ENCODE peak calls at places on chromosomes 5 and 9, in six cellular contexts. H is transverse colon, Z is stomach, D is GM12878, N is upper lobe of left lung, Q is ovary. T is an unnamed sample. For H3K36me3, the result is how much of the 10 kb centered on the place peaks cover.

GRCh38 chr9:97958812-97959511 is 21.0 kb upstream of the HEMGN start:
- DNase-seq in H (no peak), Z (no peak), D (no peak), N (no peak), Q (no peak), T (no peak)

GRCh38 chr5:146399446-146399845 is 47.7 kb upstream of the TCERG1 start:
- DNase-seq in H (no peak), Z (no peak), D (no peak), N (no peak), Q (no peak), T (no peak)

GRCh38 chr9:122200960-122201635 is 27.7 kb downstream of the LHX6 start:
- DNase-seq in H (no peak), Z (peak), D (no peak), N (no peak), Q (no peak), T (no peak)

GRCh38 chr5:135073771-135074345 is 39.8 kb upstream of the PITX1 start:
- DNase-seq in H (no peak), Z (peak), D (no peak), N (no peak), Q (no peak), T (no peak)

GRCh38 chr9:84788803-84789462 is 119.4 kb downstream of the NTRK2 start:
- DNase-seq in H (no peak), Z (no peak), D (no peak), N (no peak), Q (no peak), T (no peak)

GRCh38 chr5:102760815-102761214 is 5.7 kb downstream of the PAM start:
- DNase-seq in H (no peak), Z (no peak), D (no peak), N (no peak), Q (peak), T (no peak)

GRCh38 chr5:107524111-107524510 is 146.6 kb downstream of the EFNA5 start:
- DNase-seq in H (no peak), Z (no peak), D (no peak), N (no peak), Q (no peak), T (no peak)

GRCh38 chr9:2132484-2133082 is 117.4 kb downstream of the SMARCA2 start:
- DNase-seq in H (no peak), Z (no peak), D (no peak), N (no peak), Q (no peak), T (no peak)

GRCh38 chr5:12910611-12911010 is 1006.4 kb upstream of the CTNND2 start:
- DNase-seq in H (no peak), Z (no peak), D (no peak), N (no peak), Q (no peak), T (no peak)

GRCh38 chr9:75628952-75629351 is 261.5 kb upstream of the PCSK5 start:
- DNase-seq in H (no peak), Z (no peak), D (no peak), N (no peak), Q (no peak), T (no peak)

GRCh38 chr9:98216391-98216790 is 24.0 kb upstream of the CORO2A start:
- DNase-seq in H (no peak), Z (no peak), D (no peak), N (no peak), Q (no peak), T (no peak)

GRCh38 chr5:95927927-95928723 is 33.5 kb downstream of the ELL2 start:
- DNase-seq in H (no peak), Z (no peak), D (peak), N (no peak), Q (no peak), T (no peak)

GRCh38 chr5:138465288-138466057 is at the start of gene EGR1:
- DNase-seq in H (peak), Z (peak), D (peak), N (peak), Q (peak), T (peak)

GRCh38 chr9:134625361-134626140 is 16.1 kb upstream of the COL5A1 start:
- DNase-seq in H (no peak), Z (no peak), D (no peak), N (peak), Q (peak), T (peak)

GRCh38 chr9:37706290-37706689 is 47.3 kb upstream of the TRMT10B start:
- DNase-seq in H (no peak), Z (no peak), D (no peak), N (no peak), Q (no peak), T (no peak)

GRCh38 chr5:127851964-127852363 is 148.8 kb downstream of the CCDC192 start:
- DNase-seq in H (no peak), Z (no peak), D (no peak), N (no peak), Q (no peak), T (no peak)

GRCh38 chr5:67243349-67243748 is 46.8 kb upstream of the CD180 start:
- DNase-seq in H (no peak), Z (no peak), D (no peak), N (no peak), Q (no peak), T (no peak)

GRCh38 chr5:105840800-105841199 is 1829.9 kb downstream of the EFNA5 start:
- DNase-seq in H (no peak), Z (no peak), D (no peak), N (no peak), Q (no peak), T (no peak)

GRCh38 chr9:113590991-113591898 is 127.7 kb downstream of the RGS3 start:
- DNase-seq in H (peak), Z (peak), D (no peak), N (peak), Q (peak), T (peak)

GRCh38 chr9:101968392-101968791 is 229.9 kb upstream of the GRIN3A start:
- DNase-seq in H (no peak), Z (no peak), D (no peak), N (no peak), Q (no peak), T (no peak)

GRCh38 chr5:60521379-60522298 is 178.3 kb downstream of the DEPDC1B start:
- DNase-seq in H (no peak), Z (no peak), D (peak), N (no peak), Q (no peak), T (no peak)

GRCh38 chr5:127876384-127876783 is 173.2 kb downstream of the CCDC192 start:
- DNase-seq in H (no peak), Z (no peak), D (no peak), N (no peak), Q (no peak), T (no peak)

GRCh38 chr9:137720571-137721110 is 101.8 kb downstream of the EHMT1 start:
- DNase-seq in H (no peak), Z (no peak), D (no peak), N (no peak), Q (no peak), T (no peak)

GRCh38 chr9:79129865-79130480 is 441.8 kb upstream of the TLE4 start:
- DNase-seq in H (peak), Z (peak), D (no peak), N (no peak), Q (peak), T (peak)

GRCh38 chr5:173884402-173885053 is 3.6 kb upstream of the CPEB4 start:
- DNase-seq in H (peak), Z (peak), D (peak), N (no peak), Q (no peak), T (no peak)

GRCh38 chr5:98588225-98588624 is 185.2 kb upstream of the RGMB start:
- DNase-seq in H (no peak), Z (no peak), D (no peak), N (no peak), Q (no peak), T (no peak)

GRCh38 chr9:77601476-77602056 is 46.6 kb downstream of the GNA14 start:
- DNase-seq in H (no peak), Z (no peak), D (no peak), N (no peak), Q (no peak), T (no peak)

GRCh38 chr5:177410575-177410974 is 1.2 kb upstream of the F12 start:
- DNase-seq in H (no peak), Z (no peak), D (no peak), N (no peak), Q (no peak), T (no peak)

GRCh38 chr5:177409043-177409801 is at the start of gene F12:
- DNase-seq in H (no peak), Z (no peak), D (no peak), N (no peak), Q (no peak), T (no peak)

GRCh38 chr5:177414481-177414880 is 5.1 kb upstream of the F12 start:
- DNase-seq in H (no peak), Z (no peak), D (no peak), N (no peak), Q (no peak), T (no peak)

GRCh38 chr5:177416334-177416733 is 7.0 kb upstream of the F12 start:
- DNase-seq in H (peak), Z (no peak), D (no peak), N (peak), Q (no peak), T (no peak)

DNA sequence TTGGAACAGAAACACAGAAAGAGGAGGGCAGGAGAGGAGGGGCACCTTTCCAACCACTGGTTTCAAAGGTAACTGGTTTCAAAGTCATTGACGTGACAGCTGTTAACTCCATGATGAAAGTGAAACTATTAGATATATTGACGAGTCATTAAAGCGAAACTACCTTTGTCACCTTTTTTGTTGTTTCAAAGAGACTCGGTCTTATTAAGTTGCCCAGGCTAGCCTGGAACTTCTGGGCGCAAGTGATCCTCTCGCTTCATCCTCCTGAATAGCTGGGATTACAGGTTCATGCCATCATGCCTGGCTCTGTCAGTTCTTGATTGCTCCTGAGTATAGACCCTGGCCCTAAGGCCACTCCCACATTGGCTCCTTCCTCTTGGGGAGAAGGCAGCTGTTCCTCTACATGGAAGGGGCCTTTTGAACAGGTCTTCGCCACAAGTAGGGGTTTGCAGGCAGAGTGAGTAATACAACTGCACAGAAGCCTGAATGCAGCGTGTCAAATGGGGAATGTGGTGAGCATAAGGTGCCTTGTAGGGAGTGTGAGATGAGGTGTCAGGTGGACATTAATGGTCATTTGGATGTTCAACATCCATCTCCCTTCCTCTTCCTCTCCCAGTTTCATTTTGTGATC is 3.4 kb upstream of the F12 start:
- DNase-seq in H (no peak), Z (no peak), D (peak), N (no peak), Q (no peak), T (no peak)
- H3K27ac ChIP-seq in H (peak), Z (no peak), D (peak), N (peak), Q (no peak), T (no peak)

DNA sequence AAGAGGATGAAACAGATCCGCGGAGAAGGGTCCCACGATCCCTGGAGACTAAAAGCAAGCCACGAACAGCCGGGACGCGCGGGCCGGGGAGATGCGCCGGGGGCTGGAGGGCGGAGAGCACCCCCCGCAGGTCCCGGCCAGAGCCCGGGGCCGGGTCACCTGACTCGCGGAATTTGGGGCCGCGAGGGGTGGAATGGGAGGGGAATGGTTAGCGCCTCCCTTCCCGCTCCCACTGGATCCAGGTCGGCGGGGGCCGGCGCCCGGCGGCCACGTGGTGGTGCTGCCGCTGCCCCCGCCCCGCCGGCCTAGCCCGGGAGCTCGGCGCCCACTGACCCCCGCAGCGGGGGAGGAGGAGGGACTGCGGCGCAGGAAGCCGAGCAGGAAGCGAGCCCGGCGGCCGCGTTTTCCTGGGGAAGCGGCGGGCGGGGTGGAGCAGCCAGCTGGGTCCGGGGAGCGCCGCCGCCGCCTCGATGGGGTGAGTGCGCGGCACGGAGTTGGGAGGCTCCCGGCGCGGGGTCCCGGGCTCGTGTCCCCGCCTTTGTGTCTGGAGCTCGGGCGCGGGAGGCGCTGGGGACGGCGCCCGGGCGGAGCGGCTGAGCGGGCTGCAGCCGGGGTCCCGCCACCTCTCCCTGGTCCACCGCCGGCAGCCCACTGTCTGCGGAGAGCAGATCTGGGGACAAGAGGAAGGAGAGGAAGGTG is at the start of gene RAI14:
- DNase-seq in H (peak), Z (peak), D (no peak), N (peak), Q (peak), T (peak)
- TF ChIP-seq EP300 in H (no peak), Z (no peak), D (no peak), N (no peak), Q (no peak), T (peak)

GRCh38 chr9:107333363-107333762 is 50.3 kb downstream of the RAD23B start:
- DNase-seq in H (no peak), Z (no peak), D (no peak), N (no peak), Q (no peak), T (no peak)
- H3K36me3 ChIP-seq in H (under half), Z (under half), D (under half), N (under half), Q (under half), T (under half)

DNA sequence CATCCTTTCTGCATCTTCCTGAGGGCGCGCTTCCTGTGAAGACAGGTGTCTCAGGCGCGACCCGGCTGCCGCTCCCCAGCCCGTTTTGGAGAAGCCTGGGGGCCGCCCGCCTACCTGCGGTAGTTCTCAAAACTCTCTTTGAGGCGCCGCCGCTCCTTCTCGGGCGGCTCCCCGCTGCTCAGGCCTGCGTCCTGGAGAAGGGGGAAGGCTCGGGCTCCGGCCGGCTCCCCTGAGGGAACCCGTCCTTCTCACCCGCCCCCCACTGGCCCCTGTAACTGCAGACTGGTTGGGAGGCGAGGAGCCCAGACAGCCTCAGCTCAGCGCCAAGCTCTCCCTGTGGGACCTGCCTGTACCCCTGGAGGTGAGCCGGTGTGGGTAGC is 815 bp upstream of the DNLZ start:
- DNase-seq in H (no peak), Z (no peak), D (no peak), N (peak), Q (no peak), T (no peak)
- H3K27ac ChIP-seq in H (no peak), Z (no peak), D (no peak), N (no peak), Q (no peak), T (no peak)

GRCh38 chr9:130402243-130402642 is 42.5 kb upstream of the ASS1 start:
- DNase-seq in H (no peak), Z (no peak), D (no peak), N (no peak), Q (no peak), T (no peak)
- TF ChIP-seq EP300 in H (no peak), Z (no peak), D (no peak), N (no peak), Q (no peak), T (no peak)

DNA sequence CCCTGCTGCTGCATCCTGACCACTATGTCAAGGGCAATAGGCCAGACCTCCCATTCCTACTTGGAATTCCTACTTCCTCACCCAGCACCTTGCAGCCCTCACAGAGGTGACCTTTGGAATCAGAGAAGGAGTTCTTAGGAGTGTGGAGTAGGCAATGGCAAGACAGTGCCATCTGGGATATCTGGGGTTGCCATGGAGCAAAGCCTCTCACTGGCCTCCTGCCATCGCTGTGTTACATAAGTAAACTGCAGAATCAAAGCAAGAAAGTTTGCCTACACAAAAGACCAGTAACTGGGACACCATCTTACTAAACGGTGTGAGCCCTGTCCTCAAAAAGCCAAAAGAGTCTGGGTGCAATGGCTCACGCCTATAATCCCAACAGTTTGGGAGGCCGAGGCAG is 71.6 kb upstream of the FBXW11 start:
- DNase-seq in H (peak), Z (peak), D (no peak), N (no peak), Q (no peak), T (no peak)
- H3K36me3 ChIP-seq in H (under half), Z (under half), D (under half), N (under half), Q (under half), T (under half)

GRCh38 chr5:59124983-59125960 is 542.4 kb downstream of the RAB3C start:
- DNase-seq in H (no peak), Z (no peak), D (no peak), N (no peak), Q (no peak), T (no peak)
- H3K27ac ChIP-seq in H (peak), Z (no peak), D (no peak), N (peak), Q (no peak), T (peak)